ENCODE peak calls at places on chromosomes 1 and 21, in six cellular contexts. One of them, this sample, is unnamed.

GRCh38 chr1:179953974-179954493 is 576 bp upstream of the CEP350 start:
- DNase-seq in right lobe of liver: no peak
- DNase-seq in uterus: peak
- DNase-seq in mucosa of descending colon: no peak
- DNase-seq in foreskin fibroblast: peak
- DNase-seq in PC-9: no peak
- DNase-seq in this sample: peak

GRCh38 chr1:40798366-40799310 is 15.1 kb downstream of the KCNQ4 start:
- DNase-seq in right lobe of liver: no peak
- DNase-seq in uterus: peak
- DNase-seq in mucosa of descending colon: no peak
- DNase-seq in foreskin fibroblast: no peak
- DNase-seq in PC-9: no peak
- DNase-seq in this sample: no peak

GRCh38 chr1:192615055-192615454 is 20.9 kb upstream of the RGS13 start:
- DNase-seq in right lobe of liver: no peak
- DNase-seq in uterus: no peak
- DNase-seq in mucosa of descending colon: no peak
- DNase-seq in foreskin fibroblast: no peak
- DNase-seq in PC-9: no peak
- DNase-seq in this sample: no peak

GRCh38 chr1:22314676-22315075 is 137.0 kb upstream of the ZBTB40 start:
- DNase-seq in right lobe of liver: no peak
- DNase-seq in uterus: no peak
- DNase-seq in mucosa of descending colon: peak
- DNase-seq in foreskin fibroblast: no peak
- DNase-seq in PC-9: no peak
- DNase-seq in this sample: no peak

GRCh38 chr1:156670791-156671190 is 6.4 kb downstream of the NES start:
- DNase-seq in right lobe of liver: no peak
- DNase-seq in uterus: no peak
- DNase-seq in mucosa of descending colon: no peak
- DNase-seq in foreskin fibroblast: no peak
- DNase-seq in PC-9: no peak
- DNase-seq in this sample: no peak

GRCh38 chr1:47701741-47702515 is 264.1 kb downstream of the FOXD2 start:
- DNase-seq in right lobe of liver: no peak
- DNase-seq in uterus: no peak
- DNase-seq in mucosa of descending colon: peak
- DNase-seq in foreskin fibroblast: no peak
- DNase-seq in PC-9: no peak
- DNase-seq in this sample: no peak

GRCh38 chr1:25485536-25486235 is 55.0 kb downstream of the MACO1 start:
- DNase-seq in right lobe of liver: no peak
- DNase-seq in uterus: no peak
- DNase-seq in mucosa of descending colon: no peak
- DNase-seq in foreskin fibroblast: no peak
- DNase-seq in PC-9: no peak
- DNase-seq in this sample: no peak

GRCh38 chr1:230144765-230145504 is 77.9 kb downstream of the GALNT2 start:
- DNase-seq in right lobe of liver: no peak
- DNase-seq in uterus: no peak
- DNase-seq in mucosa of descending colon: no peak
- DNase-seq in foreskin fibroblast: no peak
- DNase-seq in PC-9: no peak
- DNase-seq in this sample: no peak

GRCh38 chr1:76238094-76238551 is 163.6 kb downstream of the ST6GALNAC3 start:
- DNase-seq in right lobe of liver: no peak
- DNase-seq in uterus: no peak
- DNase-seq in mucosa of descending colon: no peak
- DNase-seq in foreskin fibroblast: peak
- DNase-seq in PC-9: no peak
- DNase-seq in this sample: no peak

GRCh38 chr21:20789696-20790095 is 208.5 kb upstream of the NCAM2 start:
- DNase-seq in right lobe of liver: no peak
- DNase-seq in uterus: no peak
- DNase-seq in mucosa of descending colon: no peak
- DNase-seq in foreskin fibroblast: peak
- DNase-seq in PC-9: no peak
- DNase-seq in this sample: no peak

GRCh38 chr1:106233511-106233910 is 823.0 kb upstream of the PRMT6 start:
- DNase-seq in right lobe of liver: no peak
- DNase-seq in uterus: no peak
- DNase-seq in mucosa of descending colon: no peak
- DNase-seq in foreskin fibroblast: no peak
- DNase-seq in PC-9: no peak
- DNase-seq in this sample: no peak

GRCh38 chr1:109277434-109278204 is 5.3 kb downstream of the PSRC1 start:
- DNase-seq in right lobe of liver: peak
- DNase-seq in uterus: peak
- DNase-seq in mucosa of descending colon: peak
- DNase-seq in foreskin fibroblast: peak
- DNase-seq in PC-9: peak
- DNase-seq in this sample: no peak

GRCh38 chr1:19597463-19598309 is 46.4 kb upstream of the NBL1 start:
- DNase-seq in right lobe of liver: no peak
- DNase-seq in uterus: no peak
- DNase-seq in mucosa of descending colon: no peak
- DNase-seq in foreskin fibroblast: peak
- DNase-seq in PC-9: no peak
- DNase-seq in this sample: no peak

GRCh38 chr1:193674292-193674944 is 488.0 kb upstream of the B3GALT2 start:
- DNase-seq in right lobe of liver: no peak
- DNase-seq in uterus: no peak
- DNase-seq in mucosa of descending colon: no peak
- DNase-seq in foreskin fibroblast: no peak
- DNase-seq in PC-9: no peak
- DNase-seq in this sample: no peak

GRCh38 chr1:209651148-209651547 is 1.1 kb downstream of the LAMB3 start:
- DNase-seq in right lobe of liver: no peak
- DNase-seq in uterus: no peak
- DNase-seq in mucosa of descending colon: peak
- DNase-seq in foreskin fibroblast: peak
- DNase-seq in PC-9: peak
- DNase-seq in this sample: peak

GRCh38 chr21:46154955-46155513 is 345 bp downstream of the FTCD start:
- DNase-seq in right lobe of liver: no peak
- DNase-seq in uterus: peak
- DNase-seq in mucosa of descending colon: no peak
- DNase-seq in foreskin fibroblast: no peak
- DNase-seq in PC-9: no peak
- DNase-seq in this sample: no peak

GRCh38 chr1:92817986-92818764 is 13.7 kb upstream of the RPL5 start:
- DNase-seq in right lobe of liver: no peak
- DNase-seq in uterus: no peak
- DNase-seq in mucosa of descending colon: no peak
- DNase-seq in foreskin fibroblast: peak
- DNase-seq in PC-9: peak
- DNase-seq in this sample: no peak

GRCh38 chr1:61220531-61220930 is 138.2 kb downstream of the NFIA start:
- DNase-seq in right lobe of liver: no peak
- DNase-seq in uterus: no peak
- DNase-seq in mucosa of descending colon: no peak
- DNase-seq in foreskin fibroblast: no peak
- DNase-seq in PC-9: no peak
- DNase-seq in this sample: no peak

GRCh38 chr21:42737969-42738590 is 84.7 kb downstream of the PDE9A start:
- DNase-seq in right lobe of liver: peak
- DNase-seq in uterus: peak
- DNase-seq in mucosa of descending colon: peak
- DNase-seq in foreskin fibroblast: no peak
- DNase-seq in PC-9: no peak
- DNase-seq in this sample: no peak

GRCh38 chr1:51622455-51622913 is 5.6 kb downstream of the OSBPL9 start:
- DNase-seq in right lobe of liver: no peak
- DNase-seq in uterus: peak
- DNase-seq in mucosa of descending colon: no peak
- DNase-seq in foreskin fibroblast: peak
- DNase-seq in PC-9: peak
- DNase-seq in this sample: peak

GRCh38 chr21:39726133-39726532 is 18.9 kb upstream of the IGSF5 start:
- DNase-seq in right lobe of liver: no peak
- DNase-seq in uterus: no peak
- DNase-seq in mucosa of descending colon: no peak
- DNase-seq in foreskin fibroblast: peak
- DNase-seq in PC-9: no peak
- DNase-seq in this sample: no peak
- TF ChIP-seq CTCF in right lobe of liver: no peak
- TF ChIP-seq CTCF in uterus: no peak
- TF ChIP-seq CTCF in mucosa of descending colon: no peak
- TF ChIP-seq CTCF in foreskin fibroblast: peak
- TF ChIP-seq CTCF in PC-9: no peak
- TF ChIP-seq CTCF in this sample: peak

GRCh38 chr1:152112101-152112884 is 3.0 kb downstream of the TCHH start:
- DNase-seq in right lobe of liver: peak
- DNase-seq in uterus: no peak
- DNase-seq in mucosa of descending colon: peak
- DNase-seq in foreskin fibroblast: peak
- DNase-seq in PC-9: no peak
- DNase-seq in this sample: no peak

GRCh38 chr1:152115344-152115743 is at the start of gene TCHH:
- DNase-seq in right lobe of liver: no peak
- DNase-seq in uterus: no peak
- DNase-seq in mucosa of descending colon: no peak
- DNase-seq in foreskin fibroblast: no peak
- DNase-seq in PC-9: no peak
- DNase-seq in this sample: no peak

GRCh38 chr1:152110860-152111514 is 4.3 kb downstream of the TCHH start:
- DNase-seq in right lobe of liver: peak
- DNase-seq in uterus: no peak
- DNase-seq in mucosa of descending colon: peak
- DNase-seq in foreskin fibroblast: peak
- DNase-seq in PC-9: peak
- DNase-seq in this sample: no peak

GRCh38 chr1:152111515-152111968 is 3.7 kb downstream of the TCHH start:
- DNase-seq in right lobe of liver: peak
- DNase-seq in uterus: no peak
- DNase-seq in mucosa of descending colon: peak
- DNase-seq in foreskin fibroblast: peak
- DNase-seq in PC-9: no peak
- DNase-seq in this sample: no peak

GRCh38 chr1:152112885-152113432 is 2.3 kb downstream of the TCHH start:
- DNase-seq in right lobe of liver: no peak
- DNase-seq in uterus: no peak
- DNase-seq in mucosa of descending colon: no peak
- DNase-seq in foreskin fibroblast: no peak
- DNase-seq in PC-9: no peak
- DNase-seq in this sample: no peak
- H3K4me3 ChIP-seq in right lobe of liver: no peak
- H3K4me3 ChIP-seq in uterus: no peak
- H3K4me3 ChIP-seq in mucosa of descending colon: no peak
- H3K4me3 ChIP-seq in foreskin fibroblast: peak
- H3K4me3 ChIP-seq in PC-9: no peak
- H3K4me3 ChIP-seq in this sample: peak

GRCh38 chr1:161166669-161167548 is 683 bp downstream of the PPOX start:
- DNase-seq in right lobe of liver: no peak
- DNase-seq in uterus: no peak
- DNase-seq in mucosa of descending colon: no peak
- DNase-seq in foreskin fibroblast: peak
- DNase-seq in PC-9: no peak
- DNase-seq in this sample: no peak
- TF ChIP-seq CTCF in right lobe of liver: no peak
- TF ChIP-seq CTCF in uterus: no peak
- TF ChIP-seq CTCF in mucosa of descending colon: no peak
- TF ChIP-seq CTCF in foreskin fibroblast: no peak
- TF ChIP-seq CTCF in PC-9: no peak
- TF ChIP-seq CTCF in this sample: no peak

GRCh38 chr1:194786027-194786426 is 1599.6 kb upstream of the B3GALT2 start:
- DNase-seq in right lobe of liver: no peak
- DNase-seq in uterus: no peak
- DNase-seq in mucosa of descending colon: no peak
- DNase-seq in foreskin fibroblast: no peak
- DNase-seq in PC-9: no peak
- DNase-seq in this sample: no peak
- H3K4me3 ChIP-seq in right lobe of liver: no peak
- H3K4me3 ChIP-seq in uterus: no peak
- H3K4me3 ChIP-seq in mucosa of descending colon: no peak
- H3K4me3 ChIP-seq in foreskin fibroblast: no peak
- H3K4me3 ChIP-seq in PC-9: no peak
- H3K4me3 ChIP-seq in this sample: no peak